ENCODE peak calls at places on chromosome 20, in ten cellular contexts. S is HS-27A; T is pons; U is esophagus squamous epithelium; F is OCI-M1; Z is ELF-1; H is activated CD4-positive, alpha-beta T cell treated with anti-CD3 and anti-CD28 coated beads, Interleukin-2, amount 10 ng/mL, durations not matched to agents 7 days and 5 days; K is NCI-H524; P is Calu3; Q is kidney glomerular epithelial cell. W is an unnamed sample.

GRCh38 chr20:17885544-17885943 is 83.0 kb downstream of the SNX5 start:
- DNase-seq in S (no peak), T (peak), U (no peak), F (peak), Z (no peak), H (no peak), K (no peak), P (no peak), Q (no peak), W (no peak)

GRCh38 chr20:33811763-33812672 is 870 bp downstream of the CHMP4B start:
- DNase-seq in S (peak), T (peak), U (no peak), F (peak), Z (no peak), H (peak), K (peak), P (peak), Q (peak), W (peak)

GRCh38 chr20:22453244-22454080 is 130.9 kb downstream of the FOXA2 start:
- DNase-seq in S (peak), T (peak), U (no peak), F (no peak), Z (no peak), H (no peak), K (peak), P (no peak), Q (peak), W (no peak)

GRCh38 chr20:44396790-44397189 is 41.3 kb downstream of the HNF4A start:
- DNase-seq in S (no peak), T (no peak), U (no peak), F (peak), Z (no peak), H (no peak), K (no peak), P (no peak), Q (no peak), W (no peak)

GRCh38 chr20:17966432-17967312 is 1.9 kb downstream of the SNX5 start:
- DNase-seq in S (no peak), T (peak), U (no peak), F (peak), Z (no peak), H (peak), K (peak), P (no peak), Q (peak), W (peak)

GRCh38 chr20:49203746-49204145 is 15.5 kb upstream of the DDX27 start:
- DNase-seq in S (no peak), T (no peak), U (no peak), F (no peak), Z (no peak), H (no peak), K (no peak), P (no peak), Q (no peak), W (no peak)

GRCh38 chr20:12936524-12936923 is 72.2 kb upstream of the SPTLC3 start:
- DNase-seq in S (no peak), T (no peak), U (no peak), F (no peak), Z (no peak), H (no peak), K (no peak), P (no peak), Q (no peak), W (no peak)

GRCh38 chr20:48823960-48824497 is 3.8 kb downstream of the PREX1 start:
- DNase-seq in S (peak), T (peak), U (no peak), F (no peak), Z (no peak), H (peak), K (no peak), P (no peak), Q (peak), W (peak)

GRCh38 chr20:52552181-52552872 is 360.7 kb upstream of the ZFP64 start:
- DNase-seq in S (peak), T (no peak), U (no peak), F (no peak), Z (no peak), H (no peak), K (no peak), P (no peak), Q (peak), W (no peak)

GRCh38 chr20:49384437-49385434 is 97.7 kb downstream of the KCNB1 start:
- DNase-seq in S (peak), T (peak), U (no peak), F (peak), Z (peak), H (peak), K (peak), P (peak), Q (peak), W (no peak)

GRCh38 chr20:58308290-58308679 is 1.2 kb upstream of the RAB22A start:
- DNase-seq in S (no peak), T (peak), U (no peak), F (no peak), Z (peak), H (no peak), K (no peak), P (no peak), Q (no peak), W (no peak)

GRCh38 chr20:34534391-34535165 is 18.4 kb downstream of the DYNLRB1 start:
- DNase-seq in S (no peak), T (no peak), U (no peak), F (no peak), Z (no peak), H (no peak), K (no peak), P (no peak), Q (no peak), W (no peak)

GRCh38 chr20:47740225-47741184 is 44.8 kb downstream of the SULF2 start:
- DNase-seq in S (no peak), T (no peak), U (no peak), F (peak), Z (peak), H (no peak), K (no peak), P (no peak), Q (no peak), W (no peak)

GRCh38 chr20:45945678-45946148 is 11.2 kb downstream of the PCIF1 start:
- DNase-seq in S (no peak), T (no peak), U (no peak), F (no peak), Z (no peak), H (no peak), K (no peak), P (no peak), Q (no peak), W (no peak)

GRCh38 chr20:23179766-23180403 is 93.8 kb upstream of the CD93 start:
- DNase-seq in S (no peak), T (no peak), U (no peak), F (no peak), Z (no peak), H (no peak), K (no peak), P (no peak), Q (no peak), W (no peak)

GRCh38 chr20:16397053-16397452 is 176.2 kb downstream of the KIF16B start:
- DNase-seq in S (no peak), T (peak), U (no peak), F (no peak), Z (no peak), H (no peak), K (no peak), P (no peak), Q (no peak), W (no peak)

GRCh38 chr20:54078296-54078695 is 7.9 kb upstream of the BCAS1 start:
- DNase-seq in S (no peak), T (no peak), U (no peak), F (no peak), Z (no peak), H (peak), K (no peak), P (no peak), Q (no peak), W (no peak)

GRCh38 chr20:58106143-58106750 is 122.2 kb downstream of the ANKRD60 start:
- DNase-seq in S (no peak), T (no peak), U (no peak), F (no peak), Z (no peak), H (no peak), K (no peak), P (no peak), Q (no peak), W (no peak)

GRCh38 chr20:63044204-63044600 is 37.4 kb upstream of the BHLHE23 start:
- DNase-seq in S (no peak), T (no peak), U (no peak), F (no peak), Z (no peak), H (no peak), K (no peak), P (no peak), Q (no peak), W (no peak)

W was measured in hepatic stellate cell.